ENCODE peak calls at places on chromosomes 5 and 9, in ten cellular contexts. S, I, R, M, O, F, D, Y, Z and T are unnamed samples.

GRCh38 chr9:36143242-36143641 is 6.7 kb downstream of the GLIPR2 start:
- DNase-seq in S (no peak), I (no peak), R (no peak), M (no peak), O (no peak), F (no peak), D (no peak), Y (no peak), Z (no peak), T (no peak)

GRCh38 chr9:75866273-75866871 is 24.1 kb upstream of the PCSK5 start:
- DNase-seq in S (peak; percentile 62), I (no peak), R (no peak), M (no peak), O (peak; percentile 71), F (no peak), D (peak; percentile 36), Y (peak; percentile 47), Z (no peak), T (no peak)

GRCh38 chr9:306907-307306 is 92.2 kb downstream of the DOCK8 start:
- DNase-seq in S (peak; percentile 13), I (no peak), R (peak; percentile 35), M (no peak), O (no peak), F (no peak), D (no peak), Y (no peak), Z (no peak), T (no peak)

GRCh38 chr9:131111854-131112311 is 13.5 kb upstream of the NUP214 start:
- DNase-seq in S (peak; percentile 93), I (no peak), R (no peak), M (no peak), O (no peak), F (peak; percentile 94), D (no peak), Y (no peak), Z (no peak), T (no peak)

GRCh38 chr9:21674894-21675293 is 127.5 kb upstream of the MTAP start:
- DNase-seq in S (no peak), I (no peak), R (no peak), M (no peak), O (no peak), F (no peak), D (no peak), Y (no peak), Z (no peak), T (no peak)

GRCh38 chr5:100827481-100827889 is 75.6 kb downstream of the ST8SIA4 start:
- DNase-seq in S (no peak), I (no peak), R (no peak), M (no peak), O (peak; percentile 60), F (no peak), D (no peak), Y (no peak), Z (no peak), T (no peak)

GRCh38 chr5:146388418-146388817 is 49.8 kb downstream of the POU4F3 start:
- DNase-seq in S (no peak), I (no peak), R (no peak), M (no peak), O (no peak), F (no peak), D (peak; percentile 55), Y (no peak), Z (no peak), T (no peak)

GRCh38 chr5:156037151-156037909 is 289.6 kb upstream of the SGCD start:
- DNase-seq in S (no peak), I (no peak), R (no peak), M (no peak), O (no peak), F (no peak), D (no peak), Y (no peak), Z (no peak), T (no peak)

DNA sequence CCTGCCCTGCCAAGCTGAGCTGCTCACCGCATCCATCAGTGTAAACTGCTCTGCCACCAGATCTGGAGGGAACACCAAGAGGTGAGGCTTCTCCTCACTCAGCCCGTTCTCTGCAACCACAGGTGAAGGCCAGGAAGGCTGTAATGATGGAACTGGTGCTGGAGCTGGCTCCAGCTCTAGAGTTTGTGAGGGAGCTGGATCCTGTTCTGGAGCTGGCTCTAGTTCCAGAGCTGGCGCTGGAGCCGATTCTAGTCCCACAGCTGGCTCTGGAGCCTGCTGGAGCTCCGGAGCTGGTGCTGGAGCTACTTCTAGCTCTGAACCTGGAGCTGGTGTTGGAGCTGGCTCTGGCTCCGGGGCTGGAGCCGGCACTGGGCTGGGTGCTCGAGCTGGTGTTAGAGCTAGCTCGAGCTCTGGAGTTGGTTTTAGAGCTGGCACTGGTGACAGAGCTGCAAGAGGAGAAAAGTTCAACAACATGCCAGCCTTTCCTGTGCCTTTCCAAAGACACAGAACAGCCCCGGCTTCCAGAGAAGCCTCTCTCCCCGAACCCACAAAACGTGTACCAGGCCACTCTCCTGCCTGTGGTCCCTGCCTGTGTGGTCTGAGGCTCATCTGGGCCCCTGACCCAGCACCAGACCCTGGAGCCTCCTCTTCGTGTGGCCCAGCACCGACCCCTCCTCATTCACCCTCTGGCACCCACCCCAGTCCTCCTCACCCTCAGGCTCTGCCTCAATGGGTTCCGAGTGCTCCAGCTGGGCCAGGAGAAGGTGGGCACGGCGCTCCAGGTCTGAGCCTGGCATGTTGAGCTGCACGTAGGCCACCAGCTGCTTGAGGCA is 12.9 kb downstream of the RALGDS start:
- DNase-seq in S (no peak), I (peak; percentile 18), R (no peak), M (peak; percentile 10), O (no peak), F (no peak), D (no peak), Y (no peak), Z (no peak), T (peak; percentile 27)
- H3K27ac ChIP-seq in S (no peak overlapping the region), I (no peak overlapping the region), R (no peak overlapping the region), M (no peak overlapping the region), O (no peak overlapping the region), F (peak overlapping the region; percentile 51), D (no peak overlapping the region), Y (no peak overlapping the region), Z (no peak overlapping the region), T (no peak overlapping the region)

DNA sequence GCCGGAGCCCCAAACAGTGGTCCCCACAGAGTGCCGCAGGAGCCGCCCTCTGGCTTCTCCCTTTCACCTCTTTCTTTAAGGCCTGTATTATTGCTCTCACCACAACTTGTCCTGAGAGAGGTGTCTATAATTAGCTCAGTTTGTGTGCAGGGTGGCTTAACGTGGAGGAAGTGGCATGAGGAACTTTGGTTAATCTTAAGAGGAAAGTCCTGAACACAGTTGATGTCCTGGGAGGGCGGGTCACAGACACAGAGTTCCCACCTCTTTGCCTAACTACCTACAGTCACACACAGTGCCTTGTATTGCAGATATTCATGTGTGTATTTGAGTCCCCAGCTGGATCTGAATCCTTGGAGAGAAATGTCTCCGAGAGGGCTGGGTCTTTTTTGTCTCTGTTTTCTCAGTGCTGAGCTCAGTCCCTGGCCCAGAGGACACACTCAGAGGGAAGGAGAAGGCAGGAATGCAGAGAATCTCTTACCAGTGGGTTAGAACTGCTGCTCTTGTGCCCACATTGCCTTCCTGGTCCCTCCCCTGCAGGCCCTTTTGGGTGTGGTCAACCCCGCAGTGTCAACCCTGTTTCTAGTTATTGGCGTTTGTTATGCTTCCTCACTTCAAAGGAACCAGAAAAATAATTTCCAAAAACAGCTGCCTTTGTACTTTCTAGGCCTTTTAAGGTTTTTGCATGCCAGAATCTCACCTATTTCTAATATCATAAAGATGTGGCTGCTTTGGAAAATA is 392.5 kb downstream of the KDM4C start:
- DNase-seq in S (no peak), I (no peak), R (no peak), M (no peak), O (no peak), F (no peak), D (no peak), Y (no peak), Z (no peak), T (no peak)
- H3K27ac ChIP-seq in S (no peak overlapping the region), I (no peak overlapping the region), R (no peak overlapping the region), M (peak overlapping the region; percentile 95), O (no peak overlapping the region), F (no peak overlapping the region), D (no peak overlapping the region), Y (no peak overlapping the region), Z (no peak overlapping the region), T (no peak overlapping the region)

GRCh38 chr9:112486221-112487007 is at the start of gene KIAA1958:
- DNase-seq in S (peak; percentile 95), I (peak; percentile 86), R (peak; percentile 92), M (peak; percentile 69), O (peak; percentile 92), F (peak; percentile 62), D (peak; percentile 49), Y (peak; percentile 77), Z (peak; percentile 91), T (peak; percentile 86)

GRCh38 chr9:112489876-112490661 is 3.4 kb downstream of the KIAA1958 start:
- DNase-seq in S (peak; percentile 33), I (no peak), R (no peak), M (no peak), O (peak; percentile 25), F (no peak), D (no peak), Y (no peak), Z (no peak), T (no peak)

GRCh38 chr9:112487008-112487798 is 576 bp downstream of the KIAA1958 start:
- DNase-seq in S (peak; percentile 87), I (peak; percentile 74), R (peak; percentile 52), M (peak; percentile 48), O (peak; percentile 74), F (peak; percentile 15), D (peak; percentile 33), Y (peak; percentile 53), Z (peak; percentile 61), T (peak; percentile 58)

GRCh38 chr9:112489039-112489546 is 2.5 kb downstream of the KIAA1958 start:
- DNase-seq in S (peak; percentile 42), I (no peak), R (no peak), M (no peak), O (no peak), F (no peak), D (no peak), Y (no peak), Z (no peak), T (no peak)

DNA sequence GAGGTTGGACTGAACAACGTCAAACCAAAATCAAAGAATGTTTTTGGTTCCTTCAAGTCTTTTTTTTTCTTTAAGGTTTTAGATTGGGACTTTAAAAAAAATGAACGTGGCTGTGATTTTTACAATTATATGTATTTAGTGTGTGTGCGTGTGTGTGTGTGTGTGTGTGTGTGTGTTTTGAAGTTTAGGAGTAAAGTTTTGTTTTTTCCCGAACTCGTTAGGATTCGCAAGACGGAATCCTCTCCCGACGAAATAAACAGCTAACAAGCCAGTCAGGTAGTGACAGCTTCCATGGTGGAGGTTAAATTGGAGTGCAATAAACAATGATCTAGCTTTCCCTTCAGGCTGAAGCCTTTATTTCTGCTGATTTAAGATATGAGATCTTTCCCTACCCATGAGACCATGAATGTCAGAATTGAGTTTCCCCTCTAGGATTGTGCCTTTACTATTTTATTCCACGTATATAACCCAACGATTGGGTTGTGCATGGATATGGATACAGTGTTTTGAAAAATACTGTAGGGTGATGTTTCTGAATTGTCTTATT is 1.2 kb downstream of the KIAA1958 start:
- DNase-seq in S (peak; percentile 31), I (no peak), R (no peak), M (no peak), O (peak; percentile 13), F (no peak), D (no peak), Y (no peak), Z (no peak), T (no peak)
- H3K27ac ChIP-seq in S (peak overlapping the region; percentile 95), I (no peak overlapping the region), R (no peak overlapping the region), M (peak overlapping the region; percentile 77), O (peak overlapping the region; percentile 85), F (peak overlapping the region; percentile 80), D (no peak overlapping the region), Y (peak overlapping the region; percentile 91), Z (peak overlapping the region; percentile 87), T (peak overlapping the region; percentile 73)

DNA sequence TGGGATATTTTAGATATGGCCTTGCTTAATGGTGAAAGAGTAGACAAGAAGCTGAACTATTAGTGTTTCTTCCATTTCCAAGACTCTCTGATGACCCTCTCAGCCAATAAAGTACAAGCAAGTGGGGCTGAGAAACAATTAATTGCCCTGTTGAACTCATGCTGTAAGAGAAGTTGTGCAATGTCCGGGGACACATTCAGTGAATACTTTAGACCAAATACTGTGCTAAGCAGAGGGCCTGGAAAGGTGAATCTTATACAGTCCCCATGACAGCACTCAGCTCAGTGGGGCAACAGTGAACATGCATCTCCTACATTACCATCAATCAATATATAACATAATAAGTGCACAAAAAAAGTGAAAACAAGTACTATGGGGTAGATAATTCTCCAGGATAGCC is 49.8 kb upstream of the ADAMTSL1 start:
- DNase-seq in S (no peak), I (no peak), R (no peak), M (no peak), O (no peak), F (no peak), D (no peak), Y (no peak), Z (no peak), T (no peak)
- H3K27ac ChIP-seq in S (no peak overlapping the region), I (no peak overlapping the region), R (no peak overlapping the region), M (no peak overlapping the region), O (no peak overlapping the region), F (no peak overlapping the region), D (no peak overlapping the region), Y (no peak overlapping the region), Z (no peak overlapping the region), T (no peak overlapping the region)